ENCODE peak calls at places on chromosomes 13 and 19, in four cellular contexts. One of them, this sample, is unnamed.

GRCh38 chr13:35917942-35918645 is 213.1 kb downstream of the DCLK1 start:
- DNase-seq in K562: no peak
- DNase-seq in H1: no peak
- DNase-seq in GM12878: no peak
- DNase-seq in this sample: no peak

GRCh38 chr13:76336889-76337844 is 549.0 kb downstream of the KCTD12 start:
- DNase-seq in K562: no peak
- DNase-seq in H1: no peak
- DNase-seq in GM12878: no peak
- DNase-seq in this sample: no peak

GRCh38 chr13:114313061-114313860 is 1.0 kb upstream of the CHAMP1 start:
- DNase-seq in H1: no peak
- DNase-seq in GM12878: peak
- DNase-seq in K562: peak
- DNase-seq in this sample: no peak

GRCh38 chr13:75365724-75366173 is 116.2 kb downstream of the TBC1D4 start:
- DNase-seq in GM12878: peak
- DNase-seq in K562: peak
- DNase-seq in H1: no peak
- DNase-seq in this sample: no peak

GRCh38 chr19:7426986-7427385 is 61.8 kb downstream of the PEX11G start:
- DNase-seq in H1: no peak
- DNase-seq in GM12878: no peak
- DNase-seq in K562: no peak
- DNase-seq in this sample: no peak

GRCh38 chr13:59684105-59684504 is 479.6 kb downstream of the DIAPH3 start:
- DNase-seq in K562: no peak
- DNase-seq in H1: no peak
- DNase-seq in GM12878: no peak
- DNase-seq in this sample: no peak

GRCh38 chr19:30622276-30622675 is 250.1 kb downstream of the ZNF536 start:
- DNase-seq in K562: no peak
- DNase-seq in H1: no peak
- DNase-seq in GM12878: no peak
- DNase-seq in this sample: no peak

GRCh38 chr19:54684537-54684936 is 21.8 kb downstream of the LILRB4 start:
- DNase-seq in H1: no peak
- DNase-seq in GM12878: no peak
- DNase-seq in K562: peak
- DNase-seq in this sample: peak

GRCh38 chr13:27302643-27303262 is 32.1 kb downstream of the RASL11A start:
- DNase-seq in K562: no peak
- DNase-seq in H1: no peak
- DNase-seq in GM12878: no peak
- DNase-seq in this sample: no peak

GRCh38 chr19:5627395-5627904 is 4.6 kb downstream of the SAFB start:
- DNase-seq in H1: no peak
- DNase-seq in K562: peak
- DNase-seq in GM12878: peak
- DNase-seq in this sample: peak

GRCh38 chr19:5536337-5536894 is 31.3 kb downstream of the TINCR start:
- DNase-seq in K562: peak
- DNase-seq in GM12878: no peak
- DNase-seq in H1: peak
- DNase-seq in this sample: peak

GRCh38 chr19:45184115-45184514 is 5.5 kb downstream of the BLOC1S3 start:
- DNase-seq in GM12878: no peak
- DNase-seq in H1: no peak
- DNase-seq in K562: no peak
- DNase-seq in this sample: no peak

GRCh38 chr13:20566424-20566916 is 487 bp upstream of the IFT88 start:
- DNase-seq in K562: peak
- DNase-seq in H1: peak
- DNase-seq in GM12878: no peak
- DNase-seq in this sample: no peak

GRCh38 chr13:89382986-89383385 is 1711.8 kb downstream of the SLITRK5 start:
- DNase-seq in K562: no peak
- DNase-seq in H1: no peak
- DNase-seq in GM12878: no peak
- DNase-seq in this sample: no peak

GRCh38 chr13:110195547-110196485 is 111.1 kb downstream of the COL4A1 start:
- DNase-seq in K562: no peak
- DNase-seq in H1: no peak
- DNase-seq in GM12878: no peak
- DNase-seq in this sample: no peak

GRCh38 chr13:26719356-26719945 is 41.1 kb downstream of the GPR12 start:
- DNase-seq in H1: no peak
- DNase-seq in GM12878: no peak
- DNase-seq in K562: peak
- DNase-seq in this sample: no peak

GRCh38 chr13:113804017-113804702 is 45.1 kb downstream of the TMEM255B start:
- DNase-seq in H1: no peak
- DNase-seq in GM12878: no peak
- DNase-seq in K562: no peak
- DNase-seq in this sample: peak

GRCh38 chr19:9109959-9110358 is 2.7 kb upstream of the OR7G2 start:
- DNase-seq in K562: no peak
- DNase-seq in GM12878: no peak
- DNase-seq in H1: no peak
- DNase-seq in this sample: no peak

GRCh38 chr19:46745521-46746280 is at the start of gene FKRP:
- DNase-seq in H1: no peak
- DNase-seq in K562: peak
- DNase-seq in GM12878: no peak
- DNase-seq in this sample: peak

GRCh38 chr13:108060111-108060510 is 155.2 kb downstream of the LIG4 start:
- DNase-seq in H1: peak
- DNase-seq in K562: no peak
- DNase-seq in GM12878: no peak
- DNase-seq in this sample: peak

GRCh38 chr19:48480151-48480475 is 10.9 kb downstream of the CYTH2 start:
- DNase-seq in K562: no peak
- DNase-seq in H1: no peak
- DNase-seq in GM12878: no peak
- DNase-seq in this sample: peak

GRCh38 chr19:2321565-2322283 is 6.7 kb downstream of the LSM7 start:
- DNase-seq in GM12878: no peak
- DNase-seq in H1: no peak
- DNase-seq in K562: no peak
- DNase-seq in this sample: no peak

GRCh38 chr13:24127116-24127631 is 33.3 kb upstream of the SPATA13 start:
- DNase-seq in H1: no peak
- DNase-seq in GM12878: peak
- DNase-seq in K562: no peak
- DNase-seq in this sample: no peak

GRCh38 chr13:97141564-97142005 is 80.5 kb upstream of the MBNL2 start:
- DNase-seq in H1: peak
- DNase-seq in GM12878: peak
- DNase-seq in K562: peak
- DNase-seq in this sample: peak

GRCh38 chr13:91216928-91217700 is 130.4 kb upstream of the MIR17HG start:
- DNase-seq in H1: no peak
- DNase-seq in GM12878: no peak
- DNase-seq in K562: no peak
- DNase-seq in this sample: peak

GRCh38 chr13:48502601-48503319 is 30.1 kb downstream of the RCBTB2 start:
- DNase-seq in H1: no peak
- DNase-seq in K562: no peak
- DNase-seq in GM12878: no peak
- DNase-seq in this sample: no peak

GRCh38 chr13:41916173-41916954 is 44.5 kb downstream of the VWA8 start:
- DNase-seq in GM12878: peak
- DNase-seq in K562: peak
- DNase-seq in H1: no peak
- DNase-seq in this sample: no peak
- TF ChIP-seq ATF2 in GM12878: peak
- TF ChIP-seq ATF2 in K562: no peak
- TF ChIP-seq ATF2 in H1: no peak
- TF ChIP-seq ATF2 in this sample: no peak

DNA sequence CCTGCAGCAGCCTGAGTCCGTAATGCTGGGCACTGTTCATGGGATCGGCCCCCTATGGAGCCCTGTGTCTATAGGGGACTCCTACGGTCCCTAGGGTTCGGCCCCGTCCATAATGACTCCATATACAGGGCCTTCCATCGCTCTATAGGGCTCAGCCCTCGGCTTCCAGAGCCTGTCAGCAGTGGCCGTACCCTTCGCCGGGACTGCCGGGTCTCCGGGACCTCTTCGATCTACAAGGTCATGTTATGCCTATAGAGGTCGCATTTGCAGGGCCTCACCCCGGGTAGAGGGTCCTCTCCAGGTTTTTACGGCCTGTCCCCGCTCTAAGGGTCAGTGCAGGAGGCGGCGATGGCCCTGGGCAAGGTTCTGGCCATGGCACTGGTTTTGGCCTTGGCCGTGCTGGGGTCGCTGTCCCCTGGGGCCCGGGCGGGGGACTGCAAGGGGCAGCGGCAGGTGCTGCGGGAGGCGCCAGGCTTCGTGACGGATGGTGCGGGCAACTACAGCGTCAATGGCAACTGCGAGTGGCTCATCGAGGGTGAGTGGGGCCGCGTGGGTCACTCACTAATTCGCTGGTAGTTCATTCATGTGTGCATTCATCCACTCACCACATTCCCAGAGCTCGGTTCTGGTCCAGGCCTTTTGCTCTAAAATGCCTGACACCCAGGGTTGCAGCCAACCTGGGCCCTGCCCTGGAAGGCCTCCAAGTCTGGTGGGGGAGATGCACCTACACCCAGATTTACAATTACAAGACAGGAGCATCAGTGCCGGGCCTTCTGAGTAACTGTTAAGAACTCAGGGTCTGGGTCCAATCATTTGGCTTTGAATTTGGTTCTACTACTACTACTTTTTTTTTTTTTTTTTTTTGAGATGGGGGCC is 699 bp downstream of the MEGF8 start:
- DNase-seq in K562: peak
- DNase-seq in H1: no peak
- DNase-seq in GM12878: no peak
- DNase-seq in this sample: peak
- TF ChIP-seq CTCF in K562: no peak
- TF ChIP-seq CTCF in H1: no peak
- TF ChIP-seq CTCF in GM12878: peak
- TF ChIP-seq CTCF in this sample: no peak

DNA sequence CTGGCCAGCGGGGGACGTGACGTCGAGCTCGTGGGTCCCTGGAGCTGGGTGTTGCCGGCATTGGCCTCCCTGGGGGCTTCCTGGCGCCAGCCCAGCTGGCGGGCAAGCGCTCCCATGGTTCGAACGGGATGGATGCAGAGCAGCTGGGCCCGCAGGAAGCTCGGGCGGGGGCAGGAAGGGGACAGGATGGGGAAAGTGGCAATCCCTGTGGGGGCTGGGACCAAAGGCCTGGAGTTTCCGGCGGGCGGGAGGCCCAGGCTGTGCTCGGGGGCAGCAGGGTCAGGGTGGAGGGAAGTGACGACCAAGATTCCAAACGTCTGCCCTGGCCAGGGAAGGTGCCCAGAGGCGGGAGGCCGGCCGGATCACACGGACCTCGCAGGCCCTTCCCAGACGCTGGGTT is 19.3 kb downstream of the PALM start:
- DNase-seq in K562: no peak
- DNase-seq in GM12878: no peak
- DNase-seq in H1: no peak
- DNase-seq in this sample: no peak
- TF ChIP-seq ATF2 in K562: no peak
- TF ChIP-seq ATF2 in GM12878: no peak
- TF ChIP-seq ATF2 in H1: no peak
- TF ChIP-seq ATF2 in this sample: no peak

GRCh38 chr13:106083620-106084350 is 451.7 kb downstream of the EFNB2 start:
- DNase-seq in GM12878: no peak
- DNase-seq in K562: peak
- DNase-seq in H1: no peak
- DNase-seq in this sample: peak
- TF ChIP-seq CTCF in GM12878: peak
- TF ChIP-seq CTCF in K562: no peak
- TF ChIP-seq CTCF in H1: peak
- TF ChIP-seq CTCF in this sample: peak